ENCODE peak calls at places on chromosomes 4 and X, in ten cellular contexts. F is OCI-LY7, N is suprapubic skin, E is heart right ventricle, K is transverse colon, M is body of pancreas, G is colonic mucosa, J is upper lobe of left lung, I is ovary, Z is MM.1S. H is an unnamed sample. For H3K9me3, the result is how much of the 10 kb centered on the place peaks cover.

GRCh38 chrX:24294619-24295018 is 19.2 kb downstream of the SUPT20HL2 start:
- DNase-seq in N (no peak), M (peak), E (no peak), G (no peak), Z (no peak), F (peak), J (no peak), K (peak), I (peak), H (no peak)

GRCh38 chr4:183396187-183396738 is 48.2 kb upstream of the CDKN2AIP start:
- DNase-seq in K (no peak), J (no peak), I (no peak), G (no peak), E (no peak), Z (no peak), N (no peak), F (no peak), M (no peak), H (no peak)

GRCh38 chrX:37846141-37846540 is 1.2 kb downstream of the DYNLT3 start:
- DNase-seq in Z (no peak), J (no peak), E (no peak), G (no peak), F (no peak), K (no peak), N (no peak), I (no peak), M (no peak), H (no peak)

GRCh38 chr4:121370729-121371325 is 10.0 kb downstream of the QRFPR start:
- DNase-seq in Z (peak), F (peak), J (no peak), I (no peak), G (peak), E (no peak), M (peak), K (peak), N (no peak), H (peak)

GRCh38 chrX:129980043-129980442 is 2.4 kb upstream of the BCORL1 start:
- DNase-seq in G (peak), M (peak), Z (no peak), I (peak), K (peak), N (no peak), E (peak), F (no peak), J (peak), H (no peak)

GRCh38 chrX:44155126-44155525 is 181.9 kb upstream of the NDP start:
- DNase-seq in F (no peak), K (no peak), N (no peak), J (no peak), G (no peak), I (no peak), E (no peak), Z (no peak), M (no peak), H (no peak)

GRCh38 chrX:68831405-68832100 is 2.7 kb downstream of the EFNB1 start:
- DNase-seq in Z (no peak), M (no peak), E (no peak), I (no peak), F (no peak), K (no peak), J (no peak), N (peak), G (no peak), H (no peak)

GRCh38 chr4:139599594-139600374 is 43.8 kb upstream of the SETD7 start:
- DNase-seq in I (no peak), E (no peak), G (no peak), N (no peak), F (no peak), J (no peak), M (no peak), K (no peak), Z (no peak), H (no peak)

GRCh38 chr4:154417358-154417673 is 74.3 kb downstream of the DCHS2 start:
- DNase-seq in K (no peak), N (no peak), E (no peak), I (no peak), J (no peak), M (no peak), F (no peak), G (no peak), Z (no peak), H (no peak)

GRCh38 chrX:144648788-144649187 is 598.5 kb upstream of the SPANXN1 start:
- DNase-seq in J (no peak), Z (no peak), N (no peak), K (no peak), I (no peak), E (no peak), F (no peak), G (no peak), M (no peak), H (no peak)
- H3K9me3 ChIP-seq in J (under half), Z (under half), N (under half), K (under half), I (under half), E (under half), F (under half), G (under half), M (under half), H (under half)

DNA sequence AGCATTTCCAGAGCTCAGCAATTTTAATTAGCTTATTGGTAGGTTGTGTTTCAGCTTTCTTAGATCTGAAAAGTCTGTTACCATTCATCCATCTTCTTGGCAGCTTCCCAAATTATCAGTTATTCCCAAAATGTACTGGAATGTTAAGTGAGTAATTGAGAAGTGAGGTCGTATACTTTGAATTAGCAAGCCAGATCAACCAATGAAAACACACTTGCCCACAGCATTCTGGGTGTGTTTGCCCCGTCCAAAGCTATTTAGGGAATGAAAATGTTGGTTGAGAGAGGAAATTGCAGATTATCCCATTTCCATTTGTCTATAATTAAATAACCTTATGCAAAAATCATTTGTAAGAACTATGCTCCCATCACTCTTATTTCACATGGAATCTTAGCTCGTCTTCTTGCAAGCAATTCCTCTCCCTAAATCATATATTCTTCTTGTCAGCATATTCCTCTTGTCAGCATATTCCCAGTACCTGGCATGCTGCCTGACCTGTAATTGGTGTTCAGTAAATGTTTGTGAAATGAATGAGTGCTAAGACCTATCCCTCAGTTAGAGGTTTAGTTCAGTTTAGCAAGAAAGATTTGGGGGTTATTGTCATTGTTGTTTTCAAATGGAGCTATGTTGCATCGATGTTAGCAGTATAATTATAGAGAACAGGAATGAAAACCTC is 23.3 kb upstream of the ANTXR2 start:
- DNase-seq in N (no peak), Z (no peak), M (no peak), E (no peak), G (no peak), J (no peak), K (no peak), I (no peak), F (no peak), H (no peak)
- H3K9me3 ChIP-seq in N (under half), Z (under half), M (under half), E (under half), G (under half), J (under half), K (under half), I (under half), F (under half), H (under half)

DNA sequence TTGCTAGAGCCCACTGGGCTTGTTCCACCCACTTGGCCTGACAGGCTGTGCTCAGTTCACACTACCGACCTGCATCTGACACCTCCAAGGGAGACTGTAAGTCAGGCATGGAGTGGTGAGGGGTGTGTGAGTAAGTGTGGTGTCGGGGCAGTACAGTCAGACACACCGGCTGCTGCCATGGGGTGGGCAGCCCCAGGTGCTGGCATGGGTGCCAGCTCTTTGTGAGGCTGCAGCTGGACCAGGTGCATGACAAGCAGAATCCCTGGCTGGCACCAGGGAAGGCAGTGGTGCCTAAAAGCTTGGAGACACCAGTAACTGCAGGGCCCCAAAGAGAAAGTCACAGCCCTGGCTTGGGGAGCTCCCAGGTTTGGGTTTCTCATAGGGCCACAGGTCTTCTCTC is 665.0 kb downstream of the SH3BGRL start:
- DNase-seq in I (no peak), M (no peak), N (no peak), F (no peak), G (no peak), Z (no peak), J (no peak), E (no peak), K (no peak), H (no peak)
- H3K9me3 ChIP-seq in I (under half), M (under half), N (under half), F (under half), G (under half), Z (under half), J (under half), E (under half), K (under half), H (under half)

GRCh38 chr4:97432551-97432950 is 710.7 kb downstream of the STPG2 start:
- DNase-seq in I (no peak), K (no peak), J (no peak), E (no peak), N (no peak), Z (no peak), M (no peak), F (no peak), G (no peak), H (no peak)
- H3K9me3 ChIP-seq in I (under half), K (under half), J (under half), E (under half), N (under half), Z (under half), M (under half), F (under half), G (under half), H (under half)